ENCODE peak calls at places on chromosomes 16 and 17, in six cellular contexts. H, G, V, S, C and O are unnamed samples.

GRCh38 chr16:69865701-69866100 is 85.4 kb upstream of the CLEC18A start:
- DNase-seq in H (no peak), C (peak; percentile 27), S (no peak), V (peak; percentile 11), G (no peak), O (peak; percentile 91)

GRCh38 chr17:6677946-6678345 is 26.4 kb downstream of the C17orf100 start:
- DNase-seq in S (no peak), G (no peak), H (no peak), V (no peak), C (no peak), O (no peak)

GRCh38 chr17:80124351-80124981 is 22.5 kb downstream of the EIF4A3 start:
- DNase-seq in H (peak; percentile 23), V (peak; percentile 43), C (no peak), G (no peak), S (no peak), O (peak; percentile 84)

GRCh38 chr16:50706250-50706649 is 12.8 kb downstream of the NOD2 start:
- DNase-seq in G (no peak), S (no peak), H (no peak), V (no peak), C (no peak), O (no peak)

GRCh38 chr16:79104567-79104966 is 496.0 kb downstream of the MAF start:
- DNase-seq in G (no peak), V (no peak), C (no peak), H (no peak), S (no peak), O (no peak)

GRCh38 chr17:41962768-41963434 is 3.7 kb upstream of the CNP start:
- DNase-seq in H (peak; percentile 64), G (peak; percentile 92), C (peak; percentile 79), V (peak; percentile 85), S (peak; percentile 89), O (peak; percentile 96)

GRCh38 chr17:29504711-29505110 is 62.1 kb downstream of the ABHD15 start:
- DNase-seq in S (no peak), C (no peak), G (no peak), H (no peak), V (peak; percentile 75), O (no peak)

GRCh38 chr16:21708533-21709115 is 44.9 kb downstream of the OTOA start:
- DNase-seq in G (peak; percentile 56), H (peak; percentile 74), S (peak; percentile 73), V (peak; percentile 92), C (peak; percentile 35), O (peak; percentile 89)

GRCh38 chr17:17355426-17355825 is 52.3 kb downstream of the NT5M start:
- DNase-seq in S (peak; percentile 30), H (no peak), C (no peak), G (no peak), V (no peak), O (peak; percentile 37)

GRCh38 chr16:83059237-83059636 is 432.5 kb downstream of the CDH13 start:
- DNase-seq in V (no peak), H (no peak), G (no peak), C (no peak), S (no peak), O (no peak)

GRCh38 chr16:30004811-30005242 is 6.0 kb downstream of the DOC2A start:
- DNase-seq in C (no peak), H (no peak), V (no peak), S (no peak), G (no peak), O (no peak)

GRCh38 chr17:48995871-48996695 is 1.1 kb upstream of the IGF2BP1 start:
- DNase-seq in G (no peak), S (no peak), V (peak; percentile 56), H (peak; percentile 47), C (no peak), O (peak; percentile 73)

GRCh38 chr17:2718150-2718938 is 6.8 kb upstream of the CLUH start:
- DNase-seq in V (no peak), C (no peak), G (peak; percentile 17), S (no peak), H (no peak), O (peak; percentile 46)

GRCh38 chr16:57753448-57754353 is 18.1 kb downstream of the KATNB1 start:
- DNase-seq in G (peak; percentile 40), S (no peak), H (no peak), V (no peak), C (no peak), O (peak; percentile 85)

GRCh38 chr17:36918260-36918691 is 19.0 kb upstream of the LHX1 start:
- DNase-seq in H (no peak), G (no peak), S (no peak), C (no peak), V (no peak), O (no peak)

GRCh38 chr16:82091225-82091624 is 56.2 kb downstream of the HSD17B2 start:
- DNase-seq in C (no peak), G (no peak), S (no peak), H (no peak), V (peak; percentile 70), O (peak; percentile 37)

GRCh38 chr17:28899212-28899815 is 1.8 kb upstream of the FLOT2 start:
- DNase-seq in S (no peak), G (no peak), V (no peak), H (no peak), C (no peak), O (peak; percentile 41)

GRCh38 chr17:47338026-47338425 is 14.3 kb downstream of the EFCAB13 start:
- DNase-seq in H (no peak), V (no peak), C (no peak), S (no peak), G (no peak), O (no peak)

GRCh38 chr16:80744856-80745255 is 59.5 kb downstream of the CDYL2 start:
- DNase-seq in S (no peak), H (no peak), G (no peak), V (no peak), C (no peak), O (no peak)

GRCh38 chr16:89360760-89361435 is 129.5 kb downstream of the ANKRD11 start:
- DNase-seq in G (peak; percentile 55), H (peak; percentile 37), S (no peak), C (no peak), V (no peak), O (peak; percentile 51)

GRCh38 chr17:40960144-40960543 is 6.6 kb downstream of the KRT39 start:
- DNase-seq in C (no peak), G (no peak), V (no peak), H (no peak), S (no peak), O (no peak)

GRCh38 chr16:71426069-71426879 is 15.6 kb downstream of the TLE7 start:
- DNase-seq in V (peak; percentile 40), G (no peak), S (no peak), H (peak; percentile 61), C (no peak), O (peak; percentile 97)

GRCh38 chr16:83940630-83941378 is 12.2 kb upstream of the OSGIN1 start:
- DNase-seq in S (no peak), C (no peak), V (no peak), H (no peak), G (no peak), O (peak; percentile 73)

GRCh38 chr16:2340564-2341455 is at the start of gene ABCA3:
- DNase-seq in C (peak; percentile 91), V (peak; percentile 94), S (peak; percentile 92), H (peak; percentile 98), G (peak; percentile 96), O (peak; percentile 100)
- H3K4me3 ChIP-seq in C (peak within 1 kb of the TSS; percentile 86), V (peak within 1 kb of the TSS; percentile 78), S (peak within 1 kb of the TSS; percentile 87), H (peak within 1 kb of the TSS; percentile 60), G (peak within 1 kb of the TSS; percentile 83), O (peak within 1 kb of the TSS; percentile 67)

DNA sequence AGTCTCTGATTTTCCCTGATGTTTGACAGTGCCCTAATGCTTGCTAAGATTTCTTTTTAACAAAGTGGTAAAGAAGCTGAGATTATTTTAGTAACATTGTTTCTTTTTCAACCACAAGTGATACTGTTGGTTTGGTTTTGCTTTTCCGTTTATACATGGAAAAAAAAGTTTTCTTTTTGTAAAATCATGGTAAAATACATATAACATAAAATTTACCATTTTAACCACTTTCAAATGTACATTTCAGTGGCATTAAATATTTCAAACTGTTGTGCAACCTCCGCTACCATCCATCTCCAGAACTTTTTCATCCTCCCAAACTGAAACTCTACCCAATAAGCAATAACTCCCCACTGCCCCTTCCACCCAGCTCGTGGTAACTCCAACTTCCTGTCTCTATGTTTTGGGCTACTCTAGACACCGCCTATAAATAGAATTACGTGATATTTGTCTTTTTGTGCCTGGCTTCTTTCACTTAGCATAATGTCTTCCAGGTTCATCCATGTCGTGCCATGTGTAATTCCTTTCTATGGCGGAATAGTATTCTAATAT is 4.6 kb downstream of the CIITA start:
- DNase-seq in G (no peak), H (no peak), S (no peak), V (no peak), C (no peak), O (no peak)
- H3K27me3 ChIP-seq in G (peaks cover 15% of the 10 kb centered on the region), H (peaks cover 7% of the 10 kb centered on the region), S (no peaks in the 10 kb centered on the region), V (peaks cover 7% of the 10 kb centered on the region), C (peaks cover 35% of the 10 kb centered on the region), O (peaks cover 24% of the 10 kb centered on the region)

GRCh38 chr17:58252141-58252540 is 13.8 kb downstream of the LPO start:
- DNase-seq in S (no peak), C (no peak), H (no peak), G (no peak), V (no peak), O (no peak)

GRCh38 chr17:58247511-58248363 is 9.4 kb downstream of the LPO start:
- DNase-seq in H (no peak), G (no peak), V (no peak), S (no peak), C (no peak), O (no peak)

GRCh38 chr17:58248955-58249269 is 10.5 kb downstream of the LPO start:
- DNase-seq in H (no peak), V (no peak), C (no peak), S (no peak), G (no peak), O (no peak)

GRCh38 chr17:58250344-58251011 is 12.1 kb downstream of the LPO start:
- DNase-seq in G (no peak), H (no peak), C (no peak), S (no peak), V (no peak), O (no peak)

GRCh38 chr17:58249270-58250133 is 11.1 kb downstream of the LPO start:
- DNase-seq in V (peak; percentile 73), C (peak; percentile 64), H (peak; percentile 55), G (peak; percentile 80), S (peak; percentile 70), O (peak; percentile 98)
- H3K4me3 ChIP-seq in V (peak overlapping the region; percentile 76), C (peak overlapping the region; percentile 66), H (peak overlapping the region; percentile 31), G (peak overlapping the region; percentile 64), S (peak overlapping the region; percentile 68), O (peak overlapping the region; percentile 68)

GRCh38 chr17:45428954-45429337 is 3.7 kb downstream of the ARHGAP27 start:
- DNase-seq in H (no peak), C (no peak), G (peak; percentile 39), S (no peak), V (no peak), O (no peak)
- H3K27me3 ChIP-seq in H (no peaks in the 10 kb centered on the region), C (peaks cover 44% of the 10 kb centered on the region), G (peaks cover 56% of the 10 kb centered on the region), S (no peaks in the 10 kb centered on the region), V (peaks cover 4% of the 10 kb centered on the region), O (peaks cover 44% of the 10 kb centered on the region)

GRCh38 chr16:15434079-15434424 is 336 bp upstream of the BMERB1 start:
- DNase-seq in G (no peak), V (no peak), C (no peak), S (no peak), H (no peak), O (no peak)
- H3K4me3 ChIP-seq in G (peak overlapping the region; percentile 95), V (peak overlapping the region; percentile 88), C (peak overlapping the region; percentile 90), S (peak overlapping the region; percentile 91), H (peak overlapping the region; percentile 67), O (peak overlapping the region; percentile 91)